ENCODE peak calls at places on chromosomes 7 and 10, in six cellular contexts. Y is Panc1; E is choroid plexus epithelial cell; K is fibroblast of mammary gland; A is CD8-positive, alpha-beta T cell; B is Caco-2. H is an unnamed sample.

GRCh38 chr7:47366211-47366610 is 215.7 kb downstream of the TNS3 start:
- DNase-seq in Y (no peak), E (no peak), K (no peak), A (no peak), B (no peak), H (no peak)

GRCh38 chr7:155388561-155388960 is 69.4 kb upstream of the EN2 start:
- DNase-seq in Y (no peak), E (no peak), K (no peak), A (no peak), B (no peak), H (no peak)

GRCh38 chr10:944034-944831 is 12.7 kb upstream of the LARP4B start:
- DNase-seq in Y (no peak), E (peak; percentile 56), K (peak; percentile 73), A (no peak), B (no peak), H (peak; percentile 45)

GRCh38 chr7:75039166-75039565 is 34.4 kb downstream of the RCC1L start:
- DNase-seq in Y (no peak), E (no peak), K (no peak), A (no peak), B (no peak), H (no peak)

GRCh38 chr10:36779238-36779846 is 346.1 kb upstream of the ANKRD30A start:
- DNase-seq in Y (peak; percentile 25), E (peak; percentile 91), K (peak; percentile 76), A (no peak), B (peak; percentile 55), H (no peak)

GRCh38 chr10:97792058-97792721 is 20.4 kb upstream of the SFRP5 start:
- DNase-seq in Y (peak; percentile 63), E (peak; percentile 68), K (peak; percentile 47), A (peak; percentile 42), B (peak; percentile 85), H (peak; percentile 57)

GRCh38 chr10:28130267-28130666 is 131.4 kb upstream of the ODAD2 start:
- DNase-seq in Y (no peak), E (peak; percentile 61), K (peak; percentile 34), A (no peak), B (no peak), H (no peak)

GRCh38 chr10:86057708-86058107 is 308.9 kb downstream of the GRID1 start:
- DNase-seq in Y (no peak), E (no peak), K (no peak), A (no peak), B (no peak), H (no peak)

GRCh38 chr7:155789001-155789725 is 23.1 kb downstream of the SHH start:
- DNase-seq in Y (no peak), E (no peak), K (no peak), A (no peak), B (no peak), H (no peak)

GRCh38 chr10:13056461-13057077 is 43.4 kb upstream of the OPTN start:
- DNase-seq in Y (no peak), E (peak; percentile 63), K (peak; percentile 25), A (no peak), B (peak; percentile 62), H (no peak)

GRCh38 chr7:141354251-141354650 is 197.0 kb upstream of the AGK start:
- DNase-seq in Y (no peak), E (peak; percentile 72), K (peak; percentile 95), A (no peak), B (no peak), H (no peak)

GRCh38 chr7:131346885-131347592 is 19.4 kb downstream of the MKLN1 start:
- DNase-seq in Y (no peak), E (no peak), K (no peak), A (no peak), B (peak; percentile 69), H (no peak)

GRCh38 chr10:119378737-119379067 is 163.8 kb downstream of the RGS10 start:
- DNase-seq in Y (no peak), E (no peak), K (peak; percentile 64), A (no peak), B (no peak), H (no peak)

GRCh38 chr7:28666144-28666543 is 253.8 kb downstream of the CREB5 start:
- DNase-seq in Y (no peak), E (no peak), K (peak; percentile 83), A (no peak), B (no peak), H (no peak)

GRCh38 chr7:139186146-139186545 is 44.9 kb upstream of the UBN2 start:
- DNase-seq in Y (no peak), E (no peak), K (no peak), A (no peak), B (no peak), H (no peak)

GRCh38 chr10:4514445-4515108 is 311.4 kb upstream of the AKR1E2 start:
- DNase-seq in Y (no peak), E (no peak), K (peak; percentile 76), A (no peak), B (no peak), H (peak; percentile 55)

GRCh38 chr10:30745953-30746352 is 116.4 kb upstream of the LYZL2 start:
- DNase-seq in Y (no peak), E (no peak), K (no peak), A (no peak), B (no peak), H (no peak)

GRCh38 chr7:33814958-33815735 is 90.2 kb upstream of the BMPER start:
- DNase-seq in Y (no peak), E (peak; percentile 24), K (no peak), A (no peak), B (no peak), H (no peak)

GRCh38 chr7:142482899-142483658 is 225.2 kb upstream of the PRSS58 start:
- DNase-seq in Y (no peak), E (peak; percentile 77), K (peak; percentile 61), A (peak; percentile 27), B (peak; percentile 63), H (peak; percentile 58)

GRCh38 chr7:142488234-142488633 is 230.4 kb upstream of the PRSS58 start:
- DNase-seq in Y (no peak), E (no peak), K (no peak), A (no peak), B (no peak), H (no peak)

GRCh38 chr7:142483659-142484317 is 225.9 kb upstream of the PRSS58 start:
- DNase-seq in Y (no peak), E (no peak), K (no peak), A (no peak), B (no peak), H (no peak)

GRCh38 chr7:142487124-142487523 is 229.3 kb upstream of the PRSS58 start:
- DNase-seq in Y (no peak), E (no peak), K (no peak), A (no peak), B (no peak), H (no peak)

DNA sequence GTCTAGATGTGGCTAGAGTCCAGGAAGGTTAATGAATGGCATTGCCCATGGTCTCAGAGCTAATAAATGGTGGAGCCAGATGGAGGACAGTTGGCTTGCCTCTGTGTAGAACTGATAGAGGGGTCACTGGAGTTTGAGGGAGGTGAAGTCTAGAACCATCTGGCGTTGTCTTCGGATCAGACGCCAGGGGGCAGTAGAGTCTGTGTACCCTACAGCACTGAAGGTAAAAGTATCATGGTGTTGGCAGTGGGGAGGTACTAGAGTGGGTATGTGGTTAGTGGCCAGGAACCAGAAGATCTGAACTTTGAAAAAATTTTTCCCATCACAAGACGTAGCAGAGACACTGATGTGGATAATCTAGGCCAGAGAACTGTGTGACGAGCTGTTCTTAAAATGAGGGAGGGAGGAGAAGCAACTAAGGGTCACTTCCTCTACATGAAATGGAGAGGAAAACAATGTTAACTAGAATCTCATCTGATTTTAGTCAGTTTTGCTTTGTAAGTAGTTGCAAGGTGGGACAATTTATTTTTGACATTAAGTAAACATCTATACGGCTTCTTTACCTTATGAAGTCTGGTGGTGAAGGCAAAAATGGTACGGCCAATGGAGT is 227.9 kb upstream of the PRSS58 start:
- DNase-seq in Y (no peak), E (peak; percentile 45), K (no peak), A (no peak), B (no peak), H (peak; percentile 22)
- TF ChIP-seq CTCF in Y (peak; percentile 45), E (peak; percentile 78), K (peak; percentile 62), A (no peak), B (no peak), H (peak; percentile 58)

DNA sequence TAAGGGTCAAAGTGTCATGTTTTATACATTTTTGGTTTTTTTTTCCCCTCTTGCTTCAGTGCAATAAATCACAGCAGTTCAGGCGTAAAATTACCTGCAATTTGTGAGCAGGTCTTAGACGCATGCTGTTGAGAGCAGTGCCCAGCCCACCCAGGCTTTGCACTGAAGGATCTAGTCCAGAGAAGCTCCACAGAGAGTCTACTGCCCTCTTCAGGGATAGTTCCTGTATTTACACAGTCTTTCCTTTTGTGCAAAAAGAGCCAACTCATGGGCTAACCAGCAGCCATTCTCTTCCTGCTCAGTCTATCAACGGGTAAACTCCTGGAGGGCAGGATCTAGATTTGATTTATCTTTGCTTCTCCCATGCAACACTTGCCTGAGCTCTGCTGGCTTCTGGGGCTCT is 82.2 kb upstream of the NAMPT start:
- DNase-seq in Y (no peak), E (peak; percentile 65), K (peak; percentile 52), A (no peak), B (no peak), H (peak; percentile 36)
- TF ChIP-seq CTCF in Y (peak; percentile 10), E (peak; percentile 67), K (peak; percentile 50), A (no peak), B (no peak), H (peak; percentile 32)

GRCh38 chr10:100810835-100811116 is 65.4 kb downstream of the PAX2 start:
- DNase-seq in Y (no peak), E (no peak), K (no peak), A (no peak), B (no peak), H (no peak)

GRCh38 chr10:100810091-100810834 is 64.9 kb downstream of the PAX2 start:
- DNase-seq in Y (no peak), E (no peak), K (no peak), A (no peak), B (no peak), H (no peak)

GRCh38 chr10:100811261-100811660 is 65.9 kb downstream of the PAX2 start:
- DNase-seq in Y (no peak), E (no peak), K (no peak), A (no peak), B (no peak), H (no peak)

GRCh38 chr10:100807241-100808050 is 62.1 kb downstream of the PAX2 start:
- DNase-seq in Y (no peak), E (no peak), K (no peak), A (no peak), B (no peak), H (no peak)

GRCh38 chr10:100808851-100809250 is 63.5 kb downstream of the PAX2 start:
- DNase-seq in Y (no peak), E (no peak), K (no peak), A (no peak), B (no peak), H (no peak)
- TF ChIP-seq CTCF in Y (no peak), E (no peak), K (no peak), A (no peak), B (no peak), H (no peak)

GRCh38 chr10:24553051-24553612 is 170.6 kb downstream of the ARHGAP21 start:
- DNase-seq in Y (no peak), E (no peak), K (no peak), A (no peak), B (no peak), H (no peak)

GRCh38 chr10:24554036-24554435 is 169.7 kb downstream of the ARHGAP21 start:
- DNase-seq in Y (no peak), E (no peak), K (no peak), A (no peak), B (no peak), H (no peak)

GRCh38 chr10:24550680-24551079 is 173.0 kb downstream of the ARHGAP21 start:
- DNase-seq in Y (no peak), E (no peak), K (no peak), A (no peak), B (no peak), H (no peak)

GRCh38 chr10:24551161-24551560 is 172.5 kb downstream of the ARHGAP21 start:
- DNase-seq in Y (no peak), E (no peak), K (no peak), A (no peak), B (no peak), H (no peak)

GRCh38 chr10:24552346-24553016 is 171.2 kb downstream of the ARHGAP21 start:
- DNase-seq in Y (no peak), E (peak; percentile 10), K (no peak), A (no peak), B (peak; percentile 95), H (peak; percentile 48)
- TF ChIP-seq CTCF in Y (peak; percentile 23), E (peak; percentile 51), K (peak; percentile 40), A (no peak), B (peak; percentile 74), H (peak; percentile 13)